ENCODE peak calls at places on chromosomes 2 and 18, in seven cellular contexts. F is A549, U is GM12878, A is SK-N-SH, Z is HepG2, D is IMR-90, H is HCT116. T is an unnamed sample.

GRCh38 chr2:62038980-62039771 is 133.7 kb downstream of the COMMD1 start:
- DNase-seq in F (no peak), U (peak), A (no peak), Z (no peak), D (peak), H (no peak), T (no peak)

GRCh38 chr2:69667805-69668382 is 24.4 kb upstream of the AAK1 start:
- DNase-seq in F (no peak), U (no peak), A (no peak), Z (no peak), D (peak), H (no peak), T (no peak)

GRCh38 chr2:201807452-201807980 is 1.2 kb downstream of the CDK15 start:
- DNase-seq in F (no peak), U (no peak), A (peak), Z (no peak), D (peak), H (no peak), T (no peak)

GRCh38 chr2:3651686-3652516 is 6.1 kb upstream of the ALLC start:
- DNase-seq in F (no peak), U (peak), A (peak), Z (peak), D (no peak), H (no peak), T (peak)

GRCh38 chr2:230176996-230177395 is 42.8 kb downstream of the SP110 start:
- DNase-seq in F (no peak), U (no peak), A (no peak), Z (no peak), D (no peak), H (no peak), T (no peak)

GRCh38 chr2:20771296-20771695 is 51.6 kb downstream of the LDAH start:
- DNase-seq in F (no peak), U (no peak), A (no peak), Z (no peak), D (no peak), H (no peak), T (no peak)

GRCh38 chr2:109356251-109357035 is 227.4 kb downstream of the SH3RF3 start:
- DNase-seq in F (no peak), U (no peak), A (no peak), Z (no peak), D (no peak), H (no peak), T (no peak)

GRCh38 chr2:40178971-40179370 is 272.9 kb downstream of the SLC8A1 start:
- DNase-seq in F (no peak), U (no peak), A (no peak), Z (no peak), D (peak), H (no peak), T (no peak)

GRCh38 chr18:8910843-8911242 is 191.7 kb upstream of the NDUFV2 start:
- DNase-seq in F (no peak), U (no peak), A (no peak), Z (no peak), D (no peak), H (no peak), T (no peak)

GRCh38 chr2:236656166-236656565 is 86.5 kb downstream of the ACKR3 start:
- DNase-seq in F (no peak), U (no peak), A (no peak), Z (no peak), D (no peak), H (no peak), T (no peak)

GRCh38 chr2:135742307-135742838 is 718 bp downstream of the UBXN4 start:
- DNase-seq in F (peak), U (no peak), A (no peak), Z (peak), D (peak), H (no peak), T (no peak)

GRCh38 chr18:34342960-34343359 is 118.2 kb upstream of the NOL4 start:
- DNase-seq in F (no peak), U (no peak), A (no peak), Z (no peak), D (peak), H (no peak), T (no peak)

GRCh38 chr18:22930089-22930713 is 2.9 kb upstream of the RBBP8 start:
- DNase-seq in F (peak), U (no peak), A (peak), Z (peak), D (peak), H (peak), T (no peak)

DNA sequence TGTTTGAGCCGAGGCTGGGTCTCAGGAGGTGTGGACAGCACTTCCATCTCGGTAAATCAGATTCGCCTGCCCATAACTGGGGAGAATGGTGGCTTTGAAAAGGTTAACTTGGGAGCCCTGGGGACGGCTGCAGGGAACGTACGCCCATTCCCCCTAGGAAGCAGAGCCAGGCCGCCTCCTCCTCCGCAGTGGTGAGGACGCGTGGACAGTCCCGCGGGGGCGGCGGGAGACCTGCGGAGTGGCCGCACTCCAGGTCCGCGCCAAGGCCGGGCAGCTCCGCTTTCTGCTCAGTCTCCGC is 845 bp upstream of the MYCN start:
- DNase-seq in F (no peak), U (no peak), A (peak), Z (no peak), D (no peak), H (peak), T (no peak)
- TF ChIP-seq RAD21 in F (no peak), U (no peak), A (no peak), Z (no peak), D (no peak), H (no peak), T (no peak)

DNA sequence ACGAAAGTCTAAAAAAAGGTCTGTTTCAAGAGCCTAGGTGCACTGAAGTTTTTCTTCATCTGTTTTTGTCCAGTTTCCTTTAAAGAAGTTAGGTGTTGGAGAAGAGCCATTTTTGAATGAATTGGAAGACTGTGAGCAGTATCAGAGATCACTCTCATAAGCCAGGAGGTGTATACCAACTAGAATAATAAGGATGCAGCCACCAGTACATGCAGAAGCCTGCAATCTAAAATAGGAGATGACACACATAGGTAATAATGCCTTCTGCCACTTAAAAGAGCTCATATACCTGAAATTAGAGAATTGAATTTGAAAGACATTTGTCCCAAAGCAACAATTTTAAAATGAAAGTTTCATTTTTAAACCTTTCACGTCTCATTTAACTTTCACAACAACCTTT is 81.7 kb downstream of the RBMS1 start:
- DNase-seq in F (no peak), U (no peak), A (no peak), Z (no peak), D (no peak), H (no peak), T (no peak)
- TF ChIP-seq RAD21 in F (no peak), U (no peak), A (no peak), Z (no peak), D (no peak), H (no peak), T (no peak)

DNA sequence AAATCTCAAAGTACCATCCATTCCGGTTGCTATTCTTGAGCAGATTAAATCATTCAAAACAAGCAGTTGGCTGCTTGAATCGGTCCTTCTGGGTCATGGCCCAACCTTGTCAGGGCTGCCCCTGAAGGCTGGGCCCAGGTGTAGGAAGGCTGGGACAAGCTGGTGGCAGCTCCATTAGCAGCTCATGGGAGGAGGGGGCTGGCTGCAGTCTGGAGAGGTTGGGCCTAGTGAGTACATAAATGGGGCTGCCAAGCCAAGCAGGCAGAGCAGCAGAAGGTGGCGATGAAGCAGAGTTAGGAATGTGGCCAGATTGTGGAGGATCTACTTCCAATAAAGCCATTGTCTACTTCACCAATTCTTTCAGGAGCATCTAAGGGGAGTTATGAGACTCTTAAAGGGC is 81.4 kb downstream of the ADCYAP1 start:
- DNase-seq in F (no peak), U (no peak), A (no peak), Z (no peak), D (no peak), H (no peak), T (no peak)
- TF ChIP-seq RAD21 in F (no peak), U (no peak), A (no peak), Z (no peak), D (no peak), H (no peak), T (no peak)

DNA sequence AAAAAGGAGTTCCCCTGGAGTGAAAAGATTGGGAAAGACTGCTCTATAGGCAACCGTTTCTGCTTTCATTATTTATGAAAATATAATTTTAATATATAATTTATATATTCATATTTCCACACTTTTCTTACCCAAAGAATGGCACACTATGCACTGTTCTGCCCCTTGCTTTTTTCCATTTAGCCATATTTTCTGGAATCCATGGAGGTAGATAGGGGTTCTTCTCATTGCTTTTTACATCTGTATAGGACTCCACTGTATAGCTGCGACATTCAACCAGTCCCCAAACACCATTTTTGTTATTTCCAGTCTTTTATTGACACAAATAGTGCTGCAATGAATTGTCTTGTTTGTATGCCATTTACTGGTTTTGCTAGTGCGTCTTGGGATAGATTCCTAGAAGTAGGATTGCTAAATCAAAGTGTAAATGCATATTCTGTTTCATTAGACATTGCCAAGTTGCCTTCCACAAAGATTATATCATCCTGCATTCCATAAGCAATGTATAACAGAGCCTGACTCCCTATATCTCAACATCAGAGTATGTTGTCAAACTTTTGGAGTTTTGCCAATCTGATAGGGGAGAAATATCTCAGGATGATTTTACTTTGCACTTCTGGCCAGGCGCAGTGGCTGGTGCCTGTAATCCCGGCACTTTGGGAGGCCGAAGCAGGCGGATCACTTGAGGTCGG is 26.6 kb upstream of the TCF7L1 start:
- DNase-seq in F (peak), U (no peak), A (peak), Z (no peak), D (peak), H (no peak), T (no peak)
- TF ChIP-seq RAD21 in F (no peak), U (no peak), A (no peak), Z (no peak), D (no peak), H (no peak), T (no peak)

GRCh38 chr18:11043694-11044093 is 105.7 kb downstream of the PIEZO2 start:
- DNase-seq in F (no peak), U (no peak), A (no peak), Z (peak), D (no peak), H (no peak), T (no peak)
- TF ChIP-seq RAD21 in F (no peak), U (no peak), A (no peak), Z (no peak), D (no peak), H (no peak), T (no peak)

GRCh38 chr2:71612581-71613520 is 159.5 kb downstream of the DYSF start:
- DNase-seq in F (no peak), U (no peak), A (peak), Z (no peak), D (no peak), H (no peak), T (no peak)
- TF ChIP-seq RAD21 in F (no peak), U (no peak), A (no peak), Z (no peak), D (no peak), H (no peak), T (no peak)

DNA sequence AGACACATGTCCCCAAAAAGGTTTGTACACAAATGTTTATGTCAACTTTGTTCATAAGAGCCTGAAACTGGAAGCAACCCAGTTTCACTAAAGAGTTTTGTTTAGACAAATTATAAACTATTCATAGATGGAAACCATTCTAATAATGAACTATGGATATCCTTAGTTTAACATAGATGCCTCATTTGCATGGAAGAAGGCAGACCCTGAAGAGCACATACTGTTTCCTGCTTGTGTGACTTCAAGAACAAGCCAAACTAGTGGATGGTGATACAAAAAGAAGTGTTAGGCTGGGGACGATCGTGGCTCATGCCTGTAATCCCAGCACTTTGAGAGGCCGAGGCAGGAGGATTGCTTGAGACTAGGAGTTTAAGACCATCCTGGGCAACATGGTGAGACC is 48.1 kb downstream of the ACOXL start:
- DNase-seq in F (no peak), U (no peak), A (no peak), Z (no peak), D (no peak), H (no peak), T (no peak)
- TF ChIP-seq RAD21 in F (no peak), U (no peak), A (no peak), Z (no peak), D (no peak), H (no peak), T (no peak)

GRCh38 chr2:73292906-73293533 is 328 bp downstream of the EGR4 start:
- DNase-seq in F (peak), U (no peak), A (peak), Z (no peak), D (no peak), H (no peak), T (peak)
- TF ChIP-seq RAD21 in F (no peak), U (no peak), A (no peak), Z (no peak), D (no peak), H (no peak), T (no peak)

GRCh38 chr2:231454361-231454791 is 9.9 kb downstream of the NCL start:
- DNase-seq in F (no peak), U (no peak), A (no peak), Z (no peak), D (no peak), H (no peak), T (no peak)

GRCh38 chr2:231455222-231455621 is 9.1 kb downstream of the NCL start:
- DNase-seq in F (no peak), U (no peak), A (no peak), Z (no peak), D (no peak), H (no peak), T (no peak)

GRCh38 chr2:231450548-231450989 is 13.7 kb downstream of the NCL start:
- DNase-seq in F (no peak), U (no peak), A (no peak), Z (no peak), D (no peak), H (no peak), T (no peak)

GRCh38 chr2:231455890-231456289 is 8.4 kb downstream of the NCL start:
- DNase-seq in F (no peak), U (no peak), A (no peak), Z (no peak), D (no peak), H (no peak), T (no peak)

DNA sequence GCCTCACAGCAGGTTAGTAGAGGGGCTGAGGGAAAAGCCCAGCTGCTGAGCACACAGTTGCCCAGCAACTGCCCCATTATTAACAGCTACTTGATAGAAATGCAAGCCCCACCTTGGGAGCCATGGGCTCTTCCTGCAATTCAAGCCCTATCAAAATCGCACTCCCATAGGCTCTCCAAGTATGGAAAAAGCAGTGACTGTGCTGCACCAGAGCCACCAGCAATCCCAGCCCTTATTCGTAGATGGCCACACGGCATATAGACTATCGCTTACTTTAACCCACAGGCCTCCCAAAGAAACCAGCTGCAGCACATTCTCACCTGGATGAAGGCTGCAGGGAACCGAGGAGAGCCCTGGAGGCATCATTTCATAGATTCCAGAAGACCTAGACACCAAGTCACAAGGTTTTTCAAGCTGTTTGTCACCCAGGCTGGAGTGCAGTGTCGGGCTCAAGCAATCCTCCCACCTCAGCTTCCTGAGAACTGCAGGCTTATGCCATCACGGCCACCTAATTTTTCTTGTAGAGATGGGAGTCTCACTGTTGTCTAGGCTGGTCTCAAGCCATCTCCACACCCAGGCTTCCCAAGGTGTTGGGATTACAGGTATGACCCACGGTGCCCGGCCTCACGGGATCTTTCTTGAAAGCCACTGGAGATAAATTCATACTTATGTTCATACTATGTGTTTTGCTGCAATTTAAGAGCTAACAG is 11.3 kb downstream of the NCL start:
- DNase-seq in F (peak), U (no peak), A (no peak), Z (peak), D (no peak), H (no peak), T (no peak)
- TF ChIP-seq RAD21 in F (no peak), U (no peak), A (no peak), Z (no peak), D (no peak), H (no peak), T (no peak)

GRCh38 chr18:75206637-75207297 is 2.2 kb downstream of the PTGR3 start:
- DNase-seq in F (no peak), U (no peak), A (no peak), Z (no peak), D (no peak), H (no peak), T (peak)

GRCh38 chr18:75205760-75206109 is 3.2 kb downstream of the PTGR3 start:
- DNase-seq in F (no peak), U (no peak), A (no peak), Z (no peak), D (peak), H (no peak), T (no peak)

GRCh38 chr18:75208836-75209128 is 157 bp downstream of the PTGR3 start:
- DNase-seq in F (no peak), U (no peak), A (no peak), Z (no peak), D (no peak), H (no peak), T (no peak)

GRCh38 chr18:75208055-75208835 is 694 bp downstream of the PTGR3 start:
- DNase-seq in F (peak), U (no peak), A (peak), Z (peak), D (peak), H (no peak), T (peak)

GRCh38 chr18:75207298-75208054 is 1.5 kb downstream of the PTGR3 start:
- DNase-seq in F (no peak), U (no peak), A (no peak), Z (peak), D (peak), H (no peak), T (no peak)
- TF ChIP-seq RAD21 in F (no peak), U (no peak), A (no peak), Z (no peak), D (no peak), H (no peak), T (no peak)

T was measured in H1.